ENCODE peak calls at places on chromosome 15, in nine cellular contexts. One of them, this sample, is unnamed.

GRCh38 chr15:45146405-45146804 is 16.6 kb downstream of the DUOX1 start:
- DNase-seq in PC-3: no peak
- DNase-seq in adrenal gland: no peak
- DNase-seq in colonic mucosa: no peak
- DNase-seq in endothelial cell of umbilical vein: no peak
- DNase-seq in PC-9: peak; percentile 71
- DNase-seq in heart right ventricle: no peak
- DNase-seq in H9: no peak
- DNase-seq in lung: no peak
- DNase-seq in this sample: no peak

GRCh38 chr15:59169337-59169736 is 37.3 kb upstream of the LDHAL6B start:
- DNase-seq in PC-3: peak; percentile 53
- DNase-seq in adrenal gland: no peak
- DNase-seq in colonic mucosa: no peak
- DNase-seq in endothelial cell of umbilical vein: peak; percentile 80
- DNase-seq in PC-9: no peak
- DNase-seq in heart right ventricle: no peak
- DNase-seq in H9: no peak
- DNase-seq in lung: no peak
- DNase-seq in this sample: no peak

GRCh38 chr15:89383635-89384604 is 49.3 kb upstream of the POLG start:
- DNase-seq in PC-3: peak; percentile 81
- DNase-seq in adrenal gland: peak; percentile 76
- DNase-seq in colonic mucosa: peak; percentile 34
- DNase-seq in endothelial cell of umbilical vein: no peak
- DNase-seq in PC-9: peak; percentile 40
- DNase-seq in heart right ventricle: peak; percentile 56
- DNase-seq in H9: peak; percentile 44
- DNase-seq in lung: no peak
- DNase-seq in this sample: no peak

GRCh38 chr15:29687204-29687768 is 135.0 kb downstream of the TJP1 start:
- DNase-seq in PC-3: peak; percentile 30
- DNase-seq in adrenal gland: no peak
- DNase-seq in colonic mucosa: peak; percentile 83
- DNase-seq in endothelial cell of umbilical vein: no peak
- DNase-seq in PC-9: peak; percentile 44
- DNase-seq in heart right ventricle: no peak
- DNase-seq in H9: no peak
- DNase-seq in lung: no peak
- DNase-seq in this sample: no peak

GRCh38 chr15:35445891-35446290 is 100.1 kb downstream of the DPH6 start:
- DNase-seq in PC-3: peak; percentile 73
- DNase-seq in adrenal gland: no peak
- DNase-seq in colonic mucosa: no peak
- DNase-seq in endothelial cell of umbilical vein: no peak
- DNase-seq in PC-9: no peak
- DNase-seq in heart right ventricle: no peak
- DNase-seq in H9: no peak
- DNase-seq in lung: no peak
- DNase-seq in this sample: no peak

GRCh38 chr15:59528965-59529402 is 82.6 kb upstream of the GCNT3 start:
- DNase-seq in PC-3: peak; percentile 95
- DNase-seq in adrenal gland: peak; percentile 85
- DNase-seq in colonic mucosa: peak; percentile 96
- DNase-seq in endothelial cell of umbilical vein: peak; percentile 84
- DNase-seq in PC-9: peak; percentile 76
- DNase-seq in heart right ventricle: peak; percentile 53
- DNase-seq in H9: peak; percentile 94
- DNase-seq in lung: peak; percentile 88
- DNase-seq in this sample: peak; percentile 74

GRCh38 chr15:66997212-66997611 is 68.2 kb upstream of the SMAD3 start:
- DNase-seq in PC-3: peak; percentile 88
- DNase-seq in adrenal gland: no peak
- DNase-seq in colonic mucosa: no peak
- DNase-seq in endothelial cell of umbilical vein: no peak
- DNase-seq in PC-9: peak; percentile 88
- DNase-seq in heart right ventricle: no peak
- DNase-seq in H9: no peak
- DNase-seq in lung: no peak
- DNase-seq in this sample: no peak

GRCh38 chr15:52439470-52439869 is 89.2 kb downstream of the MYO5A start:
- DNase-seq in PC-3: no peak
- DNase-seq in adrenal gland: no peak
- DNase-seq in colonic mucosa: no peak
- DNase-seq in endothelial cell of umbilical vein: no peak
- DNase-seq in PC-9: no peak
- DNase-seq in heart right ventricle: no peak
- DNase-seq in H9: no peak
- DNase-seq in lung: no peak
- DNase-seq in this sample: no peak

GRCh38 chr15:67892559-67893377 is 52.9 kb upstream of the RNU6-1 start:
- DNase-seq in PC-3: no peak
- DNase-seq in adrenal gland: peak; percentile 79
- DNase-seq in colonic mucosa: no peak
- DNase-seq in endothelial cell of umbilical vein: no peak
- DNase-seq in PC-9: no peak
- DNase-seq in heart right ventricle: no peak
- DNase-seq in H9: no peak
- DNase-seq in lung: no peak
- DNase-seq in this sample: peak; percentile 23

GRCh38 chr15:40340038-40340739 is 550 bp downstream of the CCDC9B start:
- DNase-seq in PC-3: peak; percentile 52
- DNase-seq in adrenal gland: peak; percentile 89
- DNase-seq in colonic mucosa: peak; percentile 71
- DNase-seq in endothelial cell of umbilical vein: peak; percentile 67
- DNase-seq in PC-9: no peak
- DNase-seq in heart right ventricle: peak; percentile 91
- DNase-seq in H9: no peak
- DNase-seq in lung: no peak
- DNase-seq in this sample: peak; percentile 95

GRCh38 chr15:95210436-95210981 is 979.1 kb downstream of the MCTP2 start:
- DNase-seq in PC-3: no peak
- DNase-seq in adrenal gland: no peak
- DNase-seq in colonic mucosa: no peak
- DNase-seq in endothelial cell of umbilical vein: no peak
- DNase-seq in PC-9: no peak
- DNase-seq in heart right ventricle: no peak
- DNase-seq in H9: no peak
- DNase-seq in lung: no peak
- DNase-seq in this sample: no peak

DNA sequence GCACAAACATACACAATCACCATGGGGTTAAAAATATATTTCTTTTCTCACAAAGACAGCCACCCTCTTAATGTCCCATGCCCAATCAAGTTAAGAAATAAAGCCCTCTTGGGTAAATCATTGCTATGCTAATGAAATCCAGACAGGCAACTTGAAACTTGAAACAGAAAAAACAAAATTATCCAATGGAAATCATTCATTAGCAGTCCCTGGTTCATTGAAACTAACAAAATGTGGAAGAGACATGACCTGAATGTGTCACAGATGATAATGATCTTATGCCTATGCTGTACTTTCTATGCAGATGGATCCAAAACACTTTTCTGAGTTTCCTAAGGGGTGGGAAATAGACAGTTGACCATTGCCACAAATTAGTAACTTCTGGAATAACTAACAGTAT is 983.7 kb downstream of the MCTP2 start:
- DNase-seq in PC-3: no peak
- DNase-seq in adrenal gland: no peak
- DNase-seq in colonic mucosa: no peak
- DNase-seq in endothelial cell of umbilical vein: no peak
- DNase-seq in PC-9: no peak
- DNase-seq in heart right ventricle: no peak
- DNase-seq in H9: no peak
- DNase-seq in lung: no peak
- DNase-seq in this sample: no peak
- H3K4me1 ChIP-seq in PC-3: no peaks in the 10 kb centered on the region
- H3K4me1 ChIP-seq in adrenal gland: no peaks in the 10 kb centered on the region
- H3K4me1 ChIP-seq in colonic mucosa: no peaks in the 10 kb centered on the region
- H3K4me1 ChIP-seq in endothelial cell of umbilical vein: no peaks in the 10 kb centered on the region
- H3K4me1 ChIP-seq in PC-9: no peaks in the 10 kb centered on the region
- H3K4me1 ChIP-seq in heart right ventricle: no peaks in the 10 kb centered on the region
- H3K4me1 ChIP-seq in H9: no peaks in the 10 kb centered on the region
- H3K4me1 ChIP-seq in lung: no peaks in the 10 kb centered on the region
- H3K4me1 ChIP-seq in this sample: no peaks in the 10 kb centered on the region

GRCh38 chr15:79849789-79850188 is 47.0 kb downstream of the MTHFS start:
- DNase-seq in PC-3: peak; percentile 41
- DNase-seq in adrenal gland: peak; percentile 27
- DNase-seq in colonic mucosa: peak; percentile 22
- DNase-seq in endothelial cell of umbilical vein: peak; percentile 40
- DNase-seq in PC-9: no peak
- DNase-seq in heart right ventricle: no peak
- DNase-seq in H9: peak; percentile 60
- DNase-seq in lung: no peak
- DNase-seq in this sample: no peak
- TF ChIP-seq CTCF in PC-3: peak; percentile 71
- TF ChIP-seq CTCF in adrenal gland: peak; percentile 21
- TF ChIP-seq CTCF in colonic mucosa: peak; percentile 27
- TF ChIP-seq CTCF in endothelial cell of umbilical vein: peak; percentile 67
- TF ChIP-seq CTCF in PC-9: peak; percentile 50
- TF ChIP-seq CTCF in heart right ventricle: peak; percentile 33
- TF ChIP-seq CTCF in H9: peak; percentile 78
- TF ChIP-seq CTCF in lung: no peak
- TF ChIP-seq CTCF in this sample: peak; percentile 37

DNA sequence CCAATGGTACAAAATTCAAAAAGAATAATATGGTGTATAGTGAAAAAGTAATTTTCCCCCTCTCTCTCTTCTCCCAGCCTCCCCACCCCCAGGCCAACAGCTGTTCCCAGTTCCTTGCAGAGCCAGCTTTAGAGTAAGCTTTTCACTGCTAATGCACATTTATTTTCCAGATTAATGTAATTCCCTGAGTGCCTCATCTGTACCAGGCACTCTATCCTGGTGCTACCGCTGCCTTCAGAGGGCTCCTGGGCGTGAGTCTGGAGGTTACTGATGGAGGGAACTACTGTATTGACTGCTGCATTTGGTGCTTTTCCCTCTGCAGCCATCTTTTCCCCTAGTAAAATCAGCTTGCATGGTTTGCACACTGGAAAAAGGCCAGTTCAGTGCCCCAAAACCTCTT is 8.6 kb upstream of the USP3 start:
- DNase-seq in PC-3: no peak
- DNase-seq in adrenal gland: no peak
- DNase-seq in colonic mucosa: no peak
- DNase-seq in endothelial cell of umbilical vein: no peak
- DNase-seq in PC-9: no peak
- DNase-seq in heart right ventricle: no peak
- DNase-seq in H9: no peak
- DNase-seq in lung: no peak
- DNase-seq in this sample: no peak
- H3K4me1 ChIP-seq in PC-3: peaks cover 71% of the 10 kb centered on the region
- H3K4me1 ChIP-seq in adrenal gland: peaks cover 4% of the 10 kb centered on the region
- H3K4me1 ChIP-seq in colonic mucosa: peaks cover 3% of the 10 kb centered on the region
- H3K4me1 ChIP-seq in endothelial cell of umbilical vein: no peaks in the 10 kb centered on the region
- H3K4me1 ChIP-seq in PC-9: peaks cover 64% of the 10 kb centered on the region
- H3K4me1 ChIP-seq in heart right ventricle: peaks cover 3% of the 10 kb centered on the region
- H3K4me1 ChIP-seq in H9: no peaks in the 10 kb centered on the region
- H3K4me1 ChIP-seq in lung: no peaks in the 10 kb centered on the region
- H3K4me1 ChIP-seq in this sample: peaks cover 4% of the 10 kb centered on the region

DNA sequence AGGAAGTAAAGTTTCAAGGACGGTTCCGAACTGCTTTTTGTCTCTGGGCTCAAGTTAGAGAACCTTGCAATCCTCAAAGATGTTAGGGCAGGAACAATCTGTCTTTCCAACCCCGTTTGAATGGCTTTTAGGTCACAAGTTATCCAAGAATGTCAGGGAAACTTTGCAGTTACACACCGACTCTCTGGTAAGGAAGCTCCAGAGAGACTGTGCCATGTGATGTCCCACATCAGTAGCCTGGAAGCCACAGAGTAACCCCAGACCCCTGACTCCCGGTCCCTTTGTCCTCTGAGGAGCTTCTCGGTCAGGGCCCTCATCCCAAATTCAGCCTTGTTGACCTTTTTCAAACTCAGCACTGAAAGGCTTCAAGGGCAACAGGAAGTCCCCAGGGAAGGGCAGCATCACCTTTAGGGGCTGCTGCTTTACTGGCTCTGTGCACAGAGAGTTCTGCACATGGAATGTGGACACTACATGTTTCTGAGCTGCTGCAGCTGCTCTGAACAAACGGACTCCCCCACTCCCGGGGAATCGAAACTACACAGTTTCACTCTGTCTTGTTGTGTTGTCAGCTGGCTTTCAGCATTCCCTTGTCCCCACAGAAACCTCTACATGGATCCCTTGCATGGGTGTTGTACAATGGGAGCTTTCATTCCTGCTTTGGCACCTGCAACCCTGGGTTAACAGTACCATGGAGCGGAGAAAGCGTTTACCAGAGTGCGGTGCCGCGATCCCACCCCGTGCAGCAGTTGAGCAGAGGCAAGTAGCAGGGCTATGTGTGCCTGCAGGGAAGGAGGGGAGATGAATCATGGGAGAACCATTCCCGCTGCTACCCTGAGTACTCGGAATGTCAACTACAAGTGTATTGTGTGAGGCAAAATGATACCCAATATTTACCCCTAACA is 408.2 kb upstream of the THBS1 start:
- DNase-seq in PC-3: no peak
- DNase-seq in adrenal gland: peak; percentile 26
- DNase-seq in colonic mucosa: no peak
- DNase-seq in endothelial cell of umbilical vein: peak; percentile 50
- DNase-seq in PC-9: no peak
- DNase-seq in heart right ventricle: no peak
- DNase-seq in H9: peak; percentile 30
- DNase-seq in lung: no peak
- DNase-seq in this sample: no peak
- TF ChIP-seq CTCF in PC-3: no peak
- TF ChIP-seq CTCF in adrenal gland: no peak
- TF ChIP-seq CTCF in colonic mucosa: no peak
- TF ChIP-seq CTCF in endothelial cell of umbilical vein: no peak
- TF ChIP-seq CTCF in PC-9: peak; percentile 12
- TF ChIP-seq CTCF in heart right ventricle: no peak
- TF ChIP-seq CTCF in H9: no peak
- TF ChIP-seq CTCF in lung: no peak
- TF ChIP-seq CTCF in this sample: no peak

GRCh38 chr15:70081612-70082011 is 16.1 kb downstream of the TLE3 start:
- DNase-seq in PC-3: no peak
- DNase-seq in adrenal gland: no peak
- DNase-seq in colonic mucosa: no peak
- DNase-seq in endothelial cell of umbilical vein: no peak
- DNase-seq in PC-9: no peak
- DNase-seq in heart right ventricle: no peak
- DNase-seq in H9: peak; percentile 41
- DNase-seq in lung: no peak
- DNase-seq in this sample: no peak
- H3K4me1 ChIP-seq in PC-3: no peaks in the 10 kb centered on the region
- H3K4me1 ChIP-seq in adrenal gland: peaks cover 9% of the 10 kb centered on the region
- H3K4me1 ChIP-seq in colonic mucosa: peaks cover 9% of the 10 kb centered on the region
- H3K4me1 ChIP-seq in endothelial cell of umbilical vein: no peaks in the 10 kb centered on the region
- H3K4me1 ChIP-seq in PC-9: no peaks in the 10 kb centered on the region
- H3K4me1 ChIP-seq in heart right ventricle: peaks cover 24% of the 10 kb centered on the region
- H3K4me1 ChIP-seq in H9: peaks cover 29% of the 10 kb centered on the region
- H3K4me1 ChIP-seq in lung: peaks cover 13% of the 10 kb centered on the region
- H3K4me1 ChIP-seq in this sample: peaks cover 22% of the 10 kb centered on the region

GRCh38 chr15:99435138-99435695 is 130.6 kb upstream of the MEF2A start:
- DNase-seq in PC-3: peak; percentile 79
- DNase-seq in adrenal gland: no peak
- DNase-seq in colonic mucosa: peak; percentile 94
- DNase-seq in endothelial cell of umbilical vein: no peak
- DNase-seq in PC-9: peak; percentile 77
- DNase-seq in heart right ventricle: no peak
- DNase-seq in H9: no peak
- DNase-seq in lung: no peak
- DNase-seq in this sample: peak; percentile 46
- TF ChIP-seq CTCF in PC-3: no peak
- TF ChIP-seq CTCF in adrenal gland: no peak
- TF ChIP-seq CTCF in colonic mucosa: no peak
- TF ChIP-seq CTCF in endothelial cell of umbilical vein: no peak
- TF ChIP-seq CTCF in PC-9: no peak
- TF ChIP-seq CTCF in heart right ventricle: no peak
- TF ChIP-seq CTCF in H9: no peak
- TF ChIP-seq CTCF in lung: no peak
- TF ChIP-seq CTCF in this sample: no peak